ENCODE peak calls at places on chromosomes 1 and 21, in five cellular contexts. J, D, W, K and E are unnamed samples.

GRCh38 chr1:110672001-110672752 is 2.6 kb downstream of the KCNA3 start:
- DNase-seq in J (no peak), D (no peak), W (peak), K (peak), E (no peak)

GRCh38 chr1:2983319-2983705 is 38.0 kb upstream of the ACTRT2 start:
- DNase-seq in J (no peak), D (no peak), W (no peak), K (no peak), E (no peak)

GRCh38 chr1:87795615-87796337 is 467.1 kb downstream of the LMO4 start:
- DNase-seq in J (no peak), D (peak), W (peak), K (no peak), E (peak)

GRCh38 chr1:170707959-170708666 is 44.2 kb downstream of the PRRX1 start:
- DNase-seq in J (peak), D (peak), W (peak), K (no peak), E (peak)

GRCh38 chr1:159444507-159444906 is 5.0 kb downstream of the OR10J1 start:
- DNase-seq in J (no peak), D (no peak), W (no peak), K (no peak), E (no peak)

GRCh38 chr1:49306507-49307070 is 529.9 kb upstream of the BEND5 start:
- DNase-seq in J (no peak), D (no peak), W (no peak), K (no peak), E (no peak)

GRCh38 chr1:179121159-179121938 is 39.5 kb downstream of the TOR3A start:
- DNase-seq in J (peak), D (peak), W (peak), K (peak), E (peak)

GRCh38 chr1:105204836-105205371 is 1455.2 kb downstream of the AMY1C start:
- DNase-seq in J (no peak), D (no peak), W (no peak), K (no peak), E (no peak)

GRCh38 chr1:31523012-31523411 is 53.3 kb upstream of the TINAGL1 start:
- DNase-seq in J (peak), D (no peak), W (no peak), K (no peak), E (peak)

GRCh38 chr1:231792634-231793033 is 166.0 kb downstream of the DISC1 start:
- DNase-seq in J (no peak), D (no peak), W (no peak), K (no peak), E (no peak)

GRCh38 chr1:226110249-226111108 is 48.0 kb downstream of the H3-3A start:
- DNase-seq in J (no peak), D (peak), W (peak), K (peak), E (no peak)

GRCh38 chr1:116664366-116664983 is 3.1 kb downstream of the IGSF3 start:
- DNase-seq in J (no peak), D (no peak), W (no peak), K (no peak), E (no peak)

GRCh38 chr1:77489910-77490309 is 192.5 kb downstream of the ZZZ3 start:
- DNase-seq in J (no peak), D (no peak), W (peak), K (no peak), E (no peak)

GRCh38 chr1:31216016-31216415 is 23.7 kb downstream of the NKAIN1 start:
- DNase-seq in J (no peak), D (no peak), W (peak), K (peak), E (no peak)

GRCh38 chr1:8194481-8195227 is 123.3 kb upstream of the SLC45A1 start:
- DNase-seq in J (peak), D (peak), W (peak), K (no peak), E (peak)

GRCh38 chr1:14820320-14821085 is 222.0 kb downstream of the KAZN start:
- DNase-seq in J (no peak), D (no peak), W (no peak), K (no peak), E (no peak)

GRCh38 chr1:203089651-203090045 is 3.8 kb upstream of the MYOG start:
- DNase-seq in J (no peak), D (no peak), W (no peak), K (no peak), E (no peak)

GRCh38 chr1:194024659-194025058 is 838.2 kb upstream of the B3GALT2 start:
- DNase-seq in J (no peak), D (no peak), W (peak), K (no peak), E (no peak)

GRCh38 chr1:54167422-54168139 is 14.8 kb upstream of the CDCP2 start:
- DNase-seq in J (no peak), D (no peak), W (peak), K (no peak), E (no peak)

GRCh38 chr1:219041819-219042218 is 131.9 kb upstream of the LYPLAL1 start:
- DNase-seq in J (no peak), D (no peak), W (peak), K (no peak), E (no peak)

GRCh38 chr1:168079761-168080160 is 57.0 kb downstream of the GPR161 start:
- DNase-seq in J (peak), D (no peak), W (peak), K (no peak), E (no peak)

GRCh38 chr1:27658951-27659496 is 13.0 kb downstream of the IFI6 start:
- DNase-seq in J (no peak), D (no peak), W (peak), K (no peak), E (no peak)

GRCh38 chr21:44487831-44488230 is 32.5 kb downstream of the LRRC3 start:
- DNase-seq in J (peak), D (peak), W (peak), K (no peak), E (peak)

GRCh38 chr1:229430761-229431269 is 3.1 kb downstream of the ACTA1 start:
- DNase-seq in J (no peak), D (no peak), W (peak), K (no peak), E (no peak)

GRCh38 chr21:39611547-39612190 is 1.1 kb upstream of the B3GALT5 start:
- DNase-seq in J (no peak), D (no peak), W (no peak), K (no peak), E (no peak)

GRCh38 chr1:1564278-1564677 is 10.4 kb downstream of the SSU72 start:
- DNase-seq in J (no peak), D (no peak), W (no peak), K (no peak), E (no peak)

GRCh38 chr1:44835738-44836675 is 7.0 kb downstream of the PTCH2 start:
- DNase-seq in J (peak), D (peak), W (peak), K (peak), E (peak)

GRCh38 chr21:39265603-39266002 is 47.8 kb downstream of the BRWD1 start:
- DNase-seq in J (no peak), D (no peak), W (no peak), K (no peak), E (no peak)

GRCh38 chr1:244212792-244213475 is 161.9 kb downstream of the ZBTB18 start:
- DNase-seq in J (no peak), D (no peak), W (no peak), K (no peak), E (no peak)

GRCh38 chr1:20112279-20113000 is 6.9 kb downstream of the PLA2G2D start:
- DNase-seq in J (no peak), D (no peak), W (no peak), K (no peak), E (peak)

GRCh38 chr1:62515055-62515454 is 78.2 kb downstream of the USP1 start:
- DNase-seq in J (no peak), D (no peak), W (peak), K (no peak), E (peak)

GRCh38 chr1:98084188-98084587 is 163.4 kb upstream of the DPYD start:
- DNase-seq in J (no peak), D (no peak), W (peak), K (no peak), E (no peak)

GRCh38 chr1:35461966-35462651 is 95.1 kb downstream of the KIAA0319L start:
- DNase-seq in J (no peak), D (no peak), W (no peak), K (no peak), E (no peak)

GRCh38 chr1:232428781-232429530 is 201.0 kb downstream of the SIPA1L2 start:
- DNase-seq in J (no peak), D (no peak), W (peak), K (no peak), E (no peak)

GRCh38 chr1:205205055-205205454 is 6.4 kb downstream of the DSTYK start:
- DNase-seq in J (no peak), D (no peak), W (no peak), K (no peak), E (no peak)

GRCh38 chr1:205199090-205199930 is 12.2 kb downstream of the DSTYK start:
- DNase-seq in J (no peak), D (no peak), W (peak), K (no peak), E (no peak)

GRCh38 chr1:205208805-205209204 is 2.7 kb downstream of the DSTYK start:
- DNase-seq in J (no peak), D (no peak), W (no peak), K (no peak), E (no peak)

GRCh38 chr1:205199931-205200299 is 11.6 kb downstream of the DSTYK start:
- DNase-seq in J (no peak), D (no peak), W (no peak), K (no peak), E (no peak)

GRCh38 chr1:205204552-205204951 is 7.0 kb downstream of the DSTYK start:
- DNase-seq in J (no peak), D (no peak), W (peak), K (no peak), E (no peak)
- TF ChIP-seq RAD21 in J (no peak), D (no peak), W (no peak), K (no peak), E (no peak)

GRCh38 chr1:224789311-224789710 is 140.2 kb upstream of the DNAH14 start:
- DNase-seq in J (no peak), D (no peak), W (no peak), K (no peak), E (no peak)
- TF ChIP-seq RAD21 in J (no peak), D (no peak), W (no peak), K (no peak), E (no peak)

GRCh38 chr21:34129971-34130597 is 56.7 kb downstream of the MRPS6 start:
- DNase-seq in J (no peak), D (no peak), W (peak), K (peak), E (peak)
- TF ChIP-seq RAD21 in J (no peak), D (no peak), W (no peak), K (no peak), E (no peak)

DNA sequence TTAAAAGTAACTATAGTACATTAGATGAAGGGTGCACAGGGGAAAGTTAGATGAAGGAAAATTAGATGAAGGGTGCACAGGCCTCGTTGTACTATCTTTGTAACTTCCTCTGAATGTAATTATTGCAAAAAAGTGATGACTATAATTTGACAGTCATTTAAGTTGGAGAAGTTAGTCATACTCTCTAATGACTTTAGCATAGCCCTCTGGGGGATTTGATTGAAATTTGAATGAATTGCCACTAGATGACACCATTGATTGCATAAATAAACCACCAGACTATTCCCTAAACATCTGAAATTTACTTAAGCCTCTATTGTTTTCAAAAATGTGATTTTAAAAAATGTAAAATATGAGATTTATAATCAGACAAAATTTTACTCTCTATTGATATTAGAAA is 102.6 kb downstream of the TPR start:
- DNase-seq in J (no peak), D (no peak), W (no peak), K (no peak), E (no peak)
- TF ChIP-seq RAD21 in J (peak), D (peak), W (no peak), K (peak), E (no peak)

DNA sequence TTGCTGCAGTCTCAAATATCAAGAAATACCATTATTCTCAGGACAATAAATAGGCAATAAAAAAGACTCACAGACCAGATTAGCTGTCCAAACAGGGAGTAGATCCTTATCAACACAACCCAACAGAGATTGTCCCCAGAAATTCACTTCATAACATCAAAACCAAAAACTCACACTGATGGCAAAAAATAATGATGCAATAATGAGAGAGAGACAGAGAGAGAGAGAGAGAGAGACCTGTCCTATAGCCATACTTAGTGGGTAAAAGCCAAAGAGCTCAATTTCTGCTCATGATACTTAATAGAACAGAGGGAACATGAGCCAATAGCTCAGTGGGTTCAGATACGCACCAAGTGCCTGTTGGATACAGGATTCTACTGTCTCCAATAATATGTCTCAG is 244.5 kb downstream of the FAM72C start:
- DNase-seq in J (no peak), D (no peak), W (no peak), K (no peak), E (no peak)
- TF ChIP-seq RAD21 in J (no peak), D (no peak), W (no peak), K (no peak), E (no peak)

GRCh38 chr1:6127587-6128163 is 52.4 kb downstream of the CHD5 start:
- DNase-seq in J (peak), D (peak), W (peak), K (peak), E (no peak)
- TF ChIP-seq RAD21 in J (no peak), D (no peak), W (no peak), K (no peak), E (no peak)

DNA sequence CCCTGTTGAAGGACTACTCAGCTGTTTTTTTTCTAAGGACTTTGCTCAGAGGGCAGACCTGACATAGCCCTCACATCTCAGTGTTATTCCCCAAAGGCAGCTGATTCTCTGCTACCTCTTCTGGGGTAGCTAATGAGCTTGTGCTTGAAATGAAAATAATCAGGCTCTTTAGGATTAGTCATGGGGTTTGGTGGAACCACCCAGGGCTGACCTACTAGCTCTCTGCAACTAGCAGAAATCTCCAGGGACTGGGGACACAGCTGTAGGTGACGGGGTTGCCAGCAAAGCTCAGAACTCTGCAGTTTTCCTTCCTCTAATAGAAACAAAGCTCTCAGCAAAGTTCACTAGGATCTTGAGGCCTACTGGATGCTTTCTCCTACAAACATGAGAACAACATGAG is 106.4 kb upstream of the BCL9 start:
- DNase-seq in J (no peak), D (no peak), W (no peak), K (no peak), E (no peak)
- TF ChIP-seq RAD21 in J (no peak), D (no peak), W (no peak), K (no peak), E (no peak)

GRCh38 chr21:33046455-33046854 is 20.7 kb downstream of the OLIG2 start:
- DNase-seq in J (no peak), D (no peak), W (no peak), K (no peak), E (no peak)
- TF ChIP-seq RAD21 in J (no peak), D (no peak), W (no peak), K (no peak), E (no peak)

GRCh38 chr1:234719454-234720258 is 109.7 kb upstream of the IRF2BP2 start:
- DNase-seq in J (no peak), D (no peak), W (no peak), K (no peak), E (peak)
- TF ChIP-seq RAD21 in J (no peak), D (no peak), W (no peak), K (no peak), E (peak)